ENCODE peak calls at places on chromosomes 2 and 18, in five cellular contexts. N is endodermal cell, D is NB4, J is nephron progenitor cell, C is adrenal gland. O is an unnamed sample.

GRCh38 chr2:130342020-130342532 is 621 bp upstream of the IMP4 start:
- DNase-seq in N (peak), D (peak), J (peak), C (peak), O (peak)

GRCh38 chr2:204207851-204208250 is 271.3 kb downstream of the ICOS start:
- DNase-seq in N (no peak), D (no peak), J (no peak), C (no peak), O (no peak)

GRCh38 chr2:123808243-123808642 is 216.8 kb upstream of the CNTNAP5 start:
- DNase-seq in N (peak), D (no peak), J (no peak), C (no peak), O (no peak)

GRCh38 chr2:68251855-68252406 is 401 bp downstream of the PPP3R1 start:
- DNase-seq in N (peak), D (no peak), J (peak), C (peak), O (no peak)

GRCh38 chr2:239934571-239935171 is 90.5 kb downstream of the NDUFA10 start:
- DNase-seq in N (peak), D (peak), J (peak), C (peak), O (peak)

GRCh38 chr2:217258170-217258569 is 398.3 kb upstream of the TNP1 start:
- DNase-seq in N (no peak), D (no peak), J (no peak), C (no peak), O (no peak)

GRCh38 chr2:76391663-76392062 is 680.9 kb upstream of the GCFC2 start:
- DNase-seq in N (no peak), D (no peak), J (no peak), C (no peak), O (no peak)

GRCh38 chr2:13682878-13683277 is 949.6 kb upstream of the LRATD1 start:
- DNase-seq in N (no peak), D (no peak), J (no peak), C (no peak), O (no peak)

GRCh38 chr2:100292022-100292580 is 30.2 kb downstream of the LONRF2 start:
- DNase-seq in N (peak), D (peak), J (no peak), C (peak), O (peak)

GRCh38 chr2:57210855-57211254 is 835.8 kb upstream of the VRK2 start:
- DNase-seq in N (no peak), D (no peak), J (no peak), C (no peak), O (no peak)

GRCh38 chr18:35139517-35139916 is 98.3 kb downstream of the MAPRE2 start:
- DNase-seq in N (peak), D (no peak), J (no peak), C (no peak), O (no peak)

GRCh38 chr2:98607104-98607503 is 1.2 kb downstream of the COA5 start:
- DNase-seq in N (no peak), D (peak), J (no peak), C (no peak), O (no peak)

GRCh38 chr2:98607741-98608117 is 583 bp downstream of the COA5 start:
- DNase-seq in N (no peak), D (no peak), J (no peak), C (no peak), O (no peak)

GRCh38 chr2:98608962-98609604 is 694 bp downstream of the UNC50 start:
- DNase-seq in N (peak), D (peak), J (peak), C (peak), O (no peak)

GRCh38 chr2:98606431-98606830 is 1.9 kb downstream of the COA5 start:
- DNase-seq in N (no peak), D (no peak), J (no peak), C (no peak), O (no peak)

DNA sequence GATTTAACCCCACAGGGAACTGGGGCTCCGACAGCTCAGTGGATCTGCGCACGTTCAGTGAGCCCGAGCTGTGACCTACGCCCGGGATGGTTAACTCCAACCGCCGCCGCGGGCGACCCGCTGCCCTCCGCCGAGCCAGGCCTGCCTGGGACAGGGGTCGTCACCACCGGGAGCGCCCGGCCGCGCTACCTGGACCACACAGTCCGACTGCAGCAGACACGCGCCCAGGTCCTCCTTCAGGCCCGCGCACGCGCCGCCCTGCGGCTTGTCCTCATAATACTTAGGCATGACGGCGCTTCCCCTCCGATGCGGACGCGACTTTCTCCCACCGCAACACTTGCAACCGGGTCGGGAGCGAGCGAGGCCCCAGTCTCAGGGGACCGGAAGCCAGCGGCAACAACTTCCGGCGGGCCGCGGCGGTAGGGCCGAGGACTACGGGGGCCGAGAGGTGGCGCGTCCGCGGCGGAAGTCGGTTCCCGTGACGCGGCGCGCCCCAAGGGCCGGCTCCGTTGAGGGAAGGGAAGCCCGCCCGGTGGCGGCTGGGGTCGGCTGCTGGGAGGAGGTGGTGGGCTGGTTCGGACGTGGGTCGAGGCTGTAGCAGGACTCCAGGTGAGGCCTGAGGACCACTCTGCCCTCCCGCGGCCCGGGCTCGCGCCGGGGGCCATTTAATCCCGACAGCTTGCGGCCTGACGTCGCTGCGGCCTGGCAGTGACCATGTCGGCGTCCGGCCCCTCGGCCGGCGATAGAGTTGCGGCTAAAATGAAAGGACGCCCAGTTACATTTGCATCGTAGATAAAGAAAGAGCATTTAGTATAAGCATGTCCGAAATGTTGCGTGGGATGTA is at the start of the genes COA5 and UNC50:
- DNase-seq in N (peak), D (peak), J (peak), C (peak), O (peak)
- TF ChIP-seq CTCF in N (peak), D (no peak), J (no peak), C (peak), O (no peak)

DNA sequence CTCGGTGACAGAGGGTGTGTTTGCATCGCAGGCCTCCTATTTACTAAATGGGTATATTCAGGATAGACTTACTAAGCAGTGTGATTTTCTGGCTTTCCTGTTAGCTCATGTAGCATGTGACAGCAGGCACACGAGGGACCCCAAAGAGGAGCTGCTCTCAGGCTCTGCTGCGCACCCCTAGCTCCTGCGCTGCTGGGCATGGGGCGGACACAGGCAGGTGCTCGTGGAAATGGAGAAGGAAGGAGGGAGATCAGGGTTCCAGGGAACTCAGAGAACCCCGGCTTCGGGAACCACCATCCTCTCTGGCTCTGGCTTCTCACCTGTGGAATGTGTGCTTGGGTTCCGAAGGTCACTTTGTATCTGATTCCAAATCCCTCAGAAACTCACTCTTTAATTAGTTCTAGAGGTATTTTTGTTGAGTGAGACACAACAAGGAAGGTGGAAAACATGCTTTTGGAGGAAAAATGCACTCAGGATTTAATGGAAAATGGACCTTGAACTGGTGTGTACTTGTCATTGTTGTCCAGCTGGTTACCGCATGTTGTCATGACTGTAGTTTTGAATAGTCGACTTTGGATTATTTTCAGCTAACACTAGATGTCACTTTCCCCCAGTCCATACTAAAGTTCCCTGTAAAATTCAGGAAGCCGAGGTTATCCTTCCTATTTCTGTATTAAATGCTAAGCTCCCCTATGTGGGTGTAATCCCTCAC is 3.5 kb downstream of the SNTG2 start:
- DNase-seq in N (peak), D (peak), J (no peak), C (no peak), O (no peak)
- TF ChIP-seq CTCF in N (no peak), D (no peak), J (no peak), C (peak), O (peak)

GRCh38 chr2:20241973-20242726 is 17.2 kb upstream of the SDC1 start:
- DNase-seq in N (peak), D (no peak), J (peak), C (no peak), O (no peak)
- TF ChIP-seq CTCF in N (peak), D (peak), J (peak), C (no peak), O (peak)

GRCh38 chr2:21070322-21071257 is 26.7 kb upstream of the APOB start:
- DNase-seq in N (no peak), D (no peak), J (no peak), C (no peak), O (no peak)

GRCh38 chr2:21067125-21067524 is 23.3 kb upstream of the APOB start:
- DNase-seq in N (no peak), D (peak), J (no peak), C (no peak), O (no peak)

GRCh38 chr2:21069746-21070145 is 25.9 kb upstream of the APOB start:
- DNase-seq in N (no peak), D (no peak), J (no peak), C (no peak), O (no peak)

GRCh38 chr2:21067863-21068537 is 24.1 kb upstream of the APOB start:
- DNase-seq in N (no peak), D (no peak), J (no peak), C (no peak), O (no peak)

GRCh38 chr2:21072477-21073242 is 28.8 kb upstream of the APOB start:
- DNase-seq in N (peak), D (no peak), J (no peak), C (no peak), O (no peak)
- TF ChIP-seq CTCF in N (peak), D (no peak), J (no peak), C (no peak), O (no peak)

GRCh38 chr2:202052235-202052634 is 18.6 kb downstream of the FZD7 start:
- DNase-seq in N (no peak), D (no peak), J (no peak), C (no peak), O (no peak)

GRCh38 chr2:202051499-202052161 is 18.0 kb downstream of the FZD7 start:
- DNase-seq in N (peak), D (no peak), J (no peak), C (no peak), O (no peak)

GRCh38 chr2:202054716-202055115 is 18.3 kb upstream of the KIAA2012 start:
- DNase-seq in N (no peak), D (no peak), J (no peak), C (no peak), O (no peak)

GRCh38 chr2:202060218-202060617 is 12.8 kb upstream of the KIAA2012 start:
- DNase-seq in N (no peak), D (no peak), J (no peak), C (no peak), O (no peak)

DNA sequence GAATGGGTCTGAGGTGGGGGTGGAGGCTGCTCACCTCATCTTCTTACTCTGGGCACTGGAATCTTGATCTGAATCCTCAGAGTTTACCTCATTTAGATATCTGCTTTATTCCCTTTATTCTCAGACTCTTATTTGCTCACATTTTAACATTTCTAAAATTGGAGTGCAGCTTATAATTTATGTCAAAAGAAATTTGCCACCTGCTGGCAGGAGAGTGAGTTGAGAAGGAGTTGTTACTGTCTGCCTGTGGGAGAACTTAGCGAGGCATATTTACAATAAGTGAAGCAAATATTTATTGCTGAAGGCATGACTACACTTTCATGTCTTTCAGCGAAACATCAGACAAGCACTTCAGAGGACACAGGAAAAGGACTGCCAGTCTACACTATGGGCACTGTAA is 16.4 kb upstream of the KIAA2012 start:
- DNase-seq in N (no peak), D (peak), J (no peak), C (no peak), O (no peak)
- TF ChIP-seq CTCF in N (peak), D (peak), J (no peak), C (peak), O (peak)

GRCh38 chr2:205765147-205765546 is 82.8 kb downstream of the NRP2 start:
- DNase-seq in N (no peak), D (no peak), J (no peak), C (no peak), O (no peak)

GRCh38 chr2:205764502-205764815 is 82.2 kb downstream of the NRP2 start:
- DNase-seq in N (no peak), D (no peak), J (no peak), C (no peak), O (no peak)

GRCh38 chr2:205766765-205767359 is 84.6 kb downstream of the NRP2 start:
- DNase-seq in N (peak), D (peak), J (peak), C (peak), O (peak)

GRCh38 chr2:205762883-205763282 is 80.6 kb downstream of the NRP2 start:
- DNase-seq in N (no peak), D (no peak), J (no peak), C (no peak), O (no peak)

DNA sequence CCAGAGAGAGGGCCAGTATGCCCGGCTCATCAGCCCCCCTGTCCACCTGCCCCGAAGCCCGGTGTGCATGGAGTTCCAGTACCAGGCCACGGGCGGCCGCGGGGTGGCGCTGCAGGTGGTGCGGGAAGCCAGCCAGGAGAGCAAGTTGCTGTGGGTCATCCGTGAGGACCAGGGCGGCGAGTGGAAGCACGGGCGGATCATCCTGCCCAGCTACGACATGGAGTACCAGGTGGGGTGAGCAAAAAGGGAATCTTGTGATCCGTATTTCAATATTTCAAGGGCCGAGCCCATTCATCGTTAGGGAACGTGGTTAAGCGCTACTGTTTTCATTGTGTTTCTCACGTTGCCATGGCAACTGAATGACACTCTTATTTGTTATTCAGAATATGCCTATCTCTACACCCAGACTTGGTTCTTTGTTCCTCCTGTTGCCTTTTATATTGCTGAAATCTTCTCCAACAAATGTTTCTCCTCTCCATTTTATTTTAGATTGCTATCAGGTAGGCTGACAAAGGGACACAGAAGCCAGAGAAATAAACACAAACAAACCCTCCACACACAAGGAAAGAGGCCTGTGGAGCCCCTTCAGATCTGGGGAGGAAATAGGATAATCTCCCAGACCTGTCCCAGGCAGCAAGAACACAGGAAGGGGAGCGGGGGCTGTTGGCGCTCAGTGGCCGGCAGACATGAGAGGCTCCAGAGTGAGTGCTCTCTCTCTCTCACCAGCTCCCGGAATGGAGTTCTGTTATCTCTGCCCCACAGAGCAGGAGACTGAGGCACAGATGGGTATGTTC is 81.6 kb downstream of the NRP2 start:
- DNase-seq in N (peak), D (peak), J (peak), C (peak), O (peak)
- TF ChIP-seq CTCF in N (peak), D (peak), J (peak), C (peak), O (peak)

GRCh38 chr2:237315170-237315880 is 98.6 kb downstream of the COL6A3 start:
- DNase-seq in N (no peak), D (no peak), J (peak), C (peak), O (peak)
- TF ChIP-seq CTCF in N (no peak), D (no peak), J (no peak), C (peak), O (no peak)

GRCh38 chr2:209768557-209768956 is 3.1 kb upstream of the UNC80 start:
- DNase-seq in N (no peak), D (no peak), J (no peak), C (no peak), O (no peak)

GRCh38 chr2:209773377-209773776 is 1.7 kb downstream of the UNC80 start:
- DNase-seq in N (peak), D (no peak), J (no peak), C (no peak), O (no peak)

GRCh38 chr2:209771474-209772292 is at the start of gene UNC80:
- DNase-seq in N (peak), D (no peak), J (peak), C (peak), O (peak)

GRCh38 chr2:209767316-209767715 is 4.3 kb upstream of the UNC80 start:
- DNase-seq in N (no peak), D (no peak), J (no peak), C (no peak), O (no peak)

GRCh38 chr2:209772316-209772715 is 684 bp downstream of the UNC80 start:
- DNase-seq in N (no peak), D (no peak), J (no peak), C (no peak), O (no peak)
- TF ChIP-seq CTCF in N (no peak), D (no peak), J (no peak), C (no peak), O (no peak)

GRCh38 chr2:43239981-43240761 is 13.8 kb upstream of the ZFP36L2 start:
- DNase-seq in N (peak), D (peak), J (no peak), C (no peak), O (no peak)
- TF ChIP-seq CTCF in N (peak), D (peak), J (no peak), C (no peak), O (no peak)